ENCODE peak calls at places on chromosomes 2 and 18, in five cellular contexts. V, L, D, O and I are unnamed samples.

GRCh38 chr18:13982136-13982535 is 66.8 kb upstream of the MC2R start:
- DNase-seq in V (no peak), L (no peak), D (no peak), O (no peak), I (no peak)

GRCh38 chr18:41972067-41973000 is 17.3 kb downstream of the PIK3C3 start:
- DNase-seq in V (peak; percentile 35), L (no peak), D (no peak), O (no peak), I (no peak)

GRCh38 chr18:23378470-23378764 is 74.7 kb upstream of the RIOK3 start:
- DNase-seq in V (peak; percentile 38), L (no peak), D (peak; percentile 57), O (no peak), I (no peak)

GRCh38 chr2:68388358-68388757 is 23.3 kb downstream of the PLEK start:
- DNase-seq in V (no peak), L (no peak), D (no peak), O (no peak), I (no peak)

GRCh38 chr18:3402962-3403585 is 46.9 kb upstream of the TGIF1 start:
- DNase-seq in V (no peak), L (no peak), D (peak; percentile 75), O (no peak), I (no peak)

GRCh38 chr2:227285741-227286140 is 39.3 kb upstream of the MFF start:
- DNase-seq in V (no peak), L (no peak), D (no peak), O (no peak), I (no peak)

GRCh38 chr2:33395660-33396249 is 80.7 kb upstream of the RASGRP3 start:
- DNase-seq in V (peak; percentile 62), L (peak; percentile 68), D (peak; percentile 82), O (no peak), I (no peak)

GRCh38 chr2:74927617-74928016 is 30.8 kb upstream of the POLE4 start:
- DNase-seq in V (no peak), L (no peak), D (no peak), O (no peak), I (no peak)

GRCh38 chr18:54217624-54218023 is 6.8 kb downstream of the MBD2 start:
- DNase-seq in V (no peak), L (no peak), D (no peak), O (no peak), I (no peak)

GRCh38 chr2:219452361-219453317 is 18.0 kb downstream of the SPEG start:
- DNase-seq in V (peak; percentile 97), L (no peak), D (peak; percentile 96), O (no peak), I (no peak)

GRCh38 chr18:37779220-37779619 is 213.6 kb upstream of the CELF4 start:
- DNase-seq in V (no peak), L (no peak), D (no peak), O (no peak), I (no peak)

GRCh38 chr2:191539068-191539467 is 138.9 kb upstream of the NABP1 start:
- DNase-seq in V (peak; percentile 26), L (no peak), D (peak; percentile 55), O (no peak), I (no peak)

GRCh38 chr2:219247678-219248642 is 2.7 kb downstream of the STK16 start:
- DNase-seq in V (no peak), L (no peak), D (no peak), O (no peak), I (no peak)

GRCh38 chr2:137525644-137526190 is 438.6 kb upstream of the HNMT start:
- DNase-seq in V (no peak), L (no peak), D (no peak), O (no peak), I (no peak)

GRCh38 chr2:98702896-98703620 is 27.9 kb downstream of the MGAT4A start:
- DNase-seq in V (no peak), L (no peak), D (peak; percentile 10), O (no peak), I (no peak)

GRCh38 chr2:9135804-9136558 is 70.6 kb upstream of the ASAP2 start:
- DNase-seq in V (peak; percentile 40), L (no peak), D (peak; percentile 67), O (no peak), I (no peak)

GRCh38 chr2:64751286-64752260 is 97.9 kb upstream of the SERTAD2 start:
- DNase-seq in V (peak; percentile 49), L (peak; percentile 98), D (peak; percentile 61), O (no peak), I (no peak)

GRCh38 chr2:220811952-220812570 is 760.0 kb downstream of the EPHA4 start:
- DNase-seq in V (peak; percentile 73), L (no peak), D (peak; percentile 20), O (no peak), I (no peak)

GRCh38 chr2:226548706-226549105 is 250.9 kb downstream of the IRS1 start:
- DNase-seq in V (no peak), L (no peak), D (no peak), O (no peak), I (no peak)

GRCh38 chr2:237877576-237878307 is 18.3 kb downstream of the RAMP1 start:
- DNase-seq in V (no peak), L (no peak), D (no peak), O (no peak), I (peak; percentile 83)

GRCh38 chr2:12436483-12436882 is 280.3 kb upstream of the TRIB2 start:
- DNase-seq in V (no peak), L (no peak), D (no peak), O (no peak), I (no peak)
- TF ChIP-seq CTCF in V (no peak), L (no peak), D (no peak), O (no peak), I (no peak)

GRCh38 chr2:233674995-233675394 is 3.3 kb downstream of the UGT1A9 start:
- DNase-seq in V (no peak), L (no peak), D (no peak), O (no peak), I (no peak)
- TF ChIP-seq CTCF in V (no peak), L (no peak), D (no peak), O (no peak), I (no peak)

GRCh38 chr2:224039080-224039769 is at the start of gene SERPINE2:
- DNase-seq in V (peak; percentile 69), L (peak; percentile 59), D (peak; percentile 63), O (no peak), I (no peak)
- TF ChIP-seq CTCF in V (peak; percentile 53), L (peak; percentile 24), D (peak; percentile 57), O (no peak), I (peak; percentile 78)

DNA sequence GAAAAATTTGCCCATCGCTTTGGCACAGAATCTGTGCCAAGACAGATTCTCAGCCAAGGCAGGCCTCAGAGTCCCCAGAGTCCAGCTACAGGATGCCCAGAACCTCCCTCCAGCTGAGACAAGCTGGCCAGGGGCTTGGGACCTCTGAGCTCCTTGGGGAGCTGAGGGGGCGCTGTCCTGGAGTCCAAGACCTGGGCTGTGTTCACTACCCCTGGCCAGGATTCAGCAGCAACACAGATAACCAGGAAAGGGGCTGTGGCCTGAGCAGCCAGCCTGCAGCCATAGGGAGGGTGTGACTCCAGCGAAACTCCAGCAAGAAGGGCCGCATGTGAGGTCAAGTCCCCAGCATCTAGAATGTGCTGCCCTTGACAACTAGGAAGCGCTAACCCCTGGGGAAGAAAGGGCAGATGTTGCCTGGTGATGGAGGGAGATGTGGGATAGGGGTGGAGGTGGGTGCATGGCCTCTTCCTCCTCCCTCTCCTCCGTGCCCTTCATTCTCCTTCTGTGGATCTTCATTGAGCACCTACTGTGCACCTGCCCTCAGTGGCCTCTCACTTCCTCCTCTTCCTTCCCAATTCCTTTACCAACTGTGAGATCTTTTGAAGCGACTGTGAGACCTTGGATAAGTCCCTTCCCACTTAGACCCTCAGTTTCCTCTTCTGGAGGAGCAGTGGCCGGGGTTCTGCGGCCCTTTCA is 7.7 kb upstream of the ARID5A start:
- DNase-seq in V (no peak), L (no peak), D (no peak), O (no peak), I (no peak)
- TF ChIP-seq CTCF in V (no peak), L (no peak), D (no peak), O (no peak), I (no peak)